ENCODE peak calls at places on chromosomes 3 and 15, in six cellular contexts. One of them, this sample, is unnamed.
A peak's percentile ranks its signal among the peaks of the same experiment; 100 is the strongest.

GRCh38 chr3:54756330-54756731 is 171.5 kb downstream of the LRTM1 start:
- DNase-seq in lower lobe of right lung: no peak
- DNase-seq in endodermal cell: no peak
- DNase-seq in brain microvascular endothelial cell: peak; percentile 88
- DNase-seq in heart right ventricle: no peak
- DNase-seq in HepG2: no peak
- DNase-seq in this sample: no peak

GRCh38 chr3:194062825-194063224 is 73.1 kb upstream of the HES1 start:
- DNase-seq in heart right ventricle: no peak
- DNase-seq in lower lobe of right lung: no peak
- DNase-seq in HepG2: no peak
- DNase-seq in endodermal cell: no peak
- DNase-seq in brain microvascular endothelial cell: no peak
- DNase-seq in this sample: no peak

GRCh38 chr3:10646531-10647335 is 141.3 kb upstream of the ATP2B2 start:
- DNase-seq in HepG2: no peak
- DNase-seq in endodermal cell: no peak
- DNase-seq in heart right ventricle: no peak
- DNase-seq in lower lobe of right lung: no peak
- DNase-seq in brain microvascular endothelial cell: no peak
- DNase-seq in this sample: no peak

GRCh38 chr3:55441499-55441898 is 45.6 kb downstream of the WNT5A start:
- DNase-seq in brain microvascular endothelial cell: no peak
- DNase-seq in endodermal cell: no peak
- DNase-seq in heart right ventricle: no peak
- DNase-seq in HepG2: no peak
- DNase-seq in lower lobe of right lung: no peak
- DNase-seq in this sample: no peak

GRCh38 chr3:66537735-66538134 is 36.9 kb upstream of the LRIG1 start:
- DNase-seq in endodermal cell: peak; percentile 35
- DNase-seq in heart right ventricle: no peak
- DNase-seq in brain microvascular endothelial cell: no peak
- DNase-seq in HepG2: no peak
- DNase-seq in lower lobe of right lung: no peak
- DNase-seq in this sample: no peak

GRCh38 chr3:141323936-141324704 is 44.2 kb upstream of the ZBTB38 start:
- DNase-seq in heart right ventricle: no peak
- DNase-seq in HepG2: no peak
- DNase-seq in lower lobe of right lung: no peak
- DNase-seq in brain microvascular endothelial cell: no peak
- DNase-seq in endodermal cell: no peak
- DNase-seq in this sample: no peak

GRCh38 chr15:35697549-35698299 is 151.8 kb upstream of the DPH6 start:
- DNase-seq in heart right ventricle: no peak
- DNase-seq in lower lobe of right lung: no peak
- DNase-seq in endodermal cell: peak; percentile 58
- DNase-seq in HepG2: no peak
- DNase-seq in brain microvascular endothelial cell: peak; percentile 47
- DNase-seq in this sample: no peak

GRCh38 chr3:120072867-120073525 is 21.3 kb downstream of the GSK3B start:
- DNase-seq in lower lobe of right lung: no peak
- DNase-seq in heart right ventricle: no peak
- DNase-seq in endodermal cell: no peak
- DNase-seq in brain microvascular endothelial cell: no peak
- DNase-seq in HepG2: no peak
- DNase-seq in this sample: peak; percentile 16

GRCh38 chr3:39434574-39434973 is 28.1 kb downstream of the RPSA start:
- DNase-seq in endodermal cell: no peak
- DNase-seq in lower lobe of right lung: no peak
- DNase-seq in HepG2: no peak
- DNase-seq in brain microvascular endothelial cell: no peak
- DNase-seq in heart right ventricle: no peak
- DNase-seq in this sample: no peak

GRCh38 chr15:90249123-90249863 is at the start of gene TTLL13:
- DNase-seq in endodermal cell: peak; percentile 99
- DNase-seq in HepG2: peak; percentile 89
- DNase-seq in brain microvascular endothelial cell: peak; percentile 71
- DNase-seq in lower lobe of right lung: peak; percentile 98
- DNase-seq in heart right ventricle: peak; percentile 97
- DNase-seq in this sample: peak; percentile 98

DNA sequence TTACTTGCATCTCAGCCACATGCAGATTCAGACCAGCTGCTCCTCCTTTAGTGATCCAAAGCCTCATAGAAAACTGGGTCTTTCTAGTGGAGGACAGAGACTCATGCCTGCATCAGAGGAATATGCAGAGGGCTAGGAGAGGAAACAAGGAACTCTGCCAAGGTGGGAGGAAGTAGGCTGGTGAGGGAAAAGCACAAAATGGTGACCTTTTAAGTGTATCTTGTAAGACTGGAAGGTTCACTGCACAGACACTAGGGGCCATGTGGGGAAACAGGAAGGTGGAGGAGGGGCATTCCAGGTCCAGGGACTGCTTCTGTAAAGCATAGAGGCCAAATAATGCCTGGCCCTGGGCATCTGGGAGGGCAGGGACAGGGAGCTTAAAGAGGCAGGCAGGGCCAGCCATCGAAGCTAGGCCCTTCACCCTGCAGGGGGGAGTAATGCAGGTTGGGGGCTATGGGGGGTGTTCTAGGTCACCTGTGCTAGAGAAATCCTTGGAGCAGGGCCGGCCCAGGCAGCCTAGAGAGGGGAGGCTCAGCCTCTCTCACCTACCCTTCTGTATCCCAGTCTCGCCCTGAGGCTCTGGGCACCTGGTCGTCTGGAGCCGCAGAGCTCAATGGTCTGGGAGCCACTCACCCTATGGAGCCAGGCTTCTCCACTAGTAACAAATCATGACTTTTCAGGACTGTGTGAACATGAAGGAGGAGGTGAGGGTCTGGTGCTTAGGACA is 117.7 kb downstream of the DNAJB8 start:
- DNase-seq in endodermal cell: no peak
- DNase-seq in lower lobe of right lung: peak; percentile 29
- DNase-seq in heart right ventricle: no peak
- DNase-seq in HepG2: no peak
- DNase-seq in brain microvascular endothelial cell: no peak
- DNase-seq in this sample: peak; percentile 50
- TF ChIP-seq CTCF in endodermal cell: peak; percentile 34
- TF ChIP-seq CTCF in lower lobe of right lung: no peak
- TF ChIP-seq CTCF in heart right ventricle: no peak
- TF ChIP-seq CTCF in HepG2: peak; percentile 4
- TF ChIP-seq CTCF in brain microvascular endothelial cell: no peak
- TF ChIP-seq CTCF in this sample: no peak

GRCh38 chr15:85688703-85689102 is 106.0 kb downstream of the KLHL25 start:
- DNase-seq in HepG2: no peak
- DNase-seq in brain microvascular endothelial cell: no peak
- DNase-seq in endodermal cell: no peak
- DNase-seq in lower lobe of right lung: no peak
- DNase-seq in heart right ventricle: no peak
- DNase-seq in this sample: no peak

GRCh38 chr15:85690546-85691226 is 104.0 kb downstream of the KLHL25 start:
- DNase-seq in brain microvascular endothelial cell: no peak
- DNase-seq in heart right ventricle: no peak
- DNase-seq in lower lobe of right lung: no peak
- DNase-seq in HepG2: no peak
- DNase-seq in endodermal cell: no peak
- DNase-seq in this sample: no peak

GRCh38 chr15:85687329-85687728 is 107.4 kb downstream of the KLHL25 start:
- DNase-seq in heart right ventricle: no peak
- DNase-seq in brain microvascular endothelial cell: no peak
- DNase-seq in endodermal cell: no peak
- DNase-seq in lower lobe of right lung: no peak
- DNase-seq in HepG2: no peak
- DNase-seq in this sample: no peak

GRCh38 chr15:85691350-85692240 is 103.1 kb downstream of the KLHL25 start:
- DNase-seq in heart right ventricle: no peak
- DNase-seq in lower lobe of right lung: no peak
- DNase-seq in HepG2: no peak
- DNase-seq in endodermal cell: no peak
- DNase-seq in brain microvascular endothelial cell: no peak
- DNase-seq in this sample: no peak

DNA sequence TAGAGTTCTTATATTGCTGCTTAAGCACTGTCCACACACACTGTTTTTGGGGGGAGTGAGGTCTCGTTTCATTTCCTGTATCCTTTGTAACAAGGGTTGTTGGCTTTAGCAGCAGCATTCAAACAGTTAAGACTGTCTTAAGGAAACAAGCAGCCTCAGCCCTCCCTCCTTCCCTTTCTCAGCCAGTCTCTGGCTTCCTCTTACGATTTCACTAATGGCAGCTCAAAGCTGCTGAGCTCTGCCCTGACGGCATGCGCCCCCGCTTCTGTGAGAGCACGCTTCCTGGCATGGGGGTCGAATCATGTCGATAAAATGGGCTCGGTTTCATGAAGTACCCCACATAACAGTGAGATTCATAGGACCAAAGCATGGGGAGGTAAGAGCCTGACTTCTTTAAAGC is 105.0 kb downstream of the KLHL25 start:
- DNase-seq in heart right ventricle: no peak
- DNase-seq in HepG2: no peak
- DNase-seq in lower lobe of right lung: peak; percentile 60
- DNase-seq in endodermal cell: peak; percentile 72
- DNase-seq in brain microvascular endothelial cell: peak; percentile 49
- DNase-seq in this sample: no peak
- H3K27ac ChIP-seq in heart right ventricle: peak overlapping the region; percentile 93
- H3K27ac ChIP-seq in HepG2: no peak overlapping the region
- H3K27ac ChIP-seq in lower lobe of right lung: peak overlapping the region; percentile 75
- H3K27ac ChIP-seq in endodermal cell: no peak overlapping the region
- H3K27ac ChIP-seq in brain microvascular endothelial cell: peak overlapping the region; percentile 4
- H3K27ac ChIP-seq in this sample: no peak overlapping the region

DNA sequence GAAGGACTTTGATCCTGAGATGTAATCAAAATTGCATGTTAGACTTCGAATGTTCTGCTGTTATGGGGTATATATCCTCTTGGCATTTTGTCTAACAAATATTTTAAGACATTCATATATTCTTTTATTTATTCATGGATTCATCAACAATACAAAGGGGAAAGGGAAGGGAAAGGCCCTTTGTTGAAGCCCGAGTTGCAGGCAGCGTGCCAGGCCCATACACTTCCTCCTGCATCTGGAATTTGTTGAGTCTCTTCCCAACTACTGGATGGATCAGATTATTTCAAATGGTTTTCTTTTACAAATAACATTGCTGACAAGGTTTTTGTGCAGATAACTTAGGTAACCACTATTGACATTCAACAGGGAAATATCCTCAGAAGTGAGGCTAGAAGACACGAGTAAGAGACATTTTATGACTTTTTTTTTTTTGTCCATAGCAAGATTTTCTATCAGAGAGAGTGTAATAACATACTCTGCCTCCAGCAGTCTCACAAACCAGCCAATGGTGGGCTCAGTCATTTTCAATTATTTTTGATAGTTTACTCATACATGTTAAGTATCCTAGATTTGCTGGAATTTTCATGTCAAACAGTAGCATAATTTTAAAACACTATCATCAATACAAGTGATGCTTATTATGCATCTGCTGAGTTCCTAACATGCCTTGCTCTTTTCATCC is 94.3 kb downstream of the RPL39L start:
- DNase-seq in HepG2: no peak
- DNase-seq in endodermal cell: peak; percentile 5
- DNase-seq in brain microvascular endothelial cell: no peak
- DNase-seq in lower lobe of right lung: no peak
- DNase-seq in heart right ventricle: peak; percentile 69
- DNase-seq in this sample: no peak
- TF ChIP-seq CTCF in HepG2: no peak
- TF ChIP-seq CTCF in endodermal cell: peak; percentile 47
- TF ChIP-seq CTCF in brain microvascular endothelial cell: no peak
- TF ChIP-seq CTCF in lower lobe of right lung: no peak
- TF ChIP-seq CTCF in heart right ventricle: no peak
- TF ChIP-seq CTCF in this sample: no peak

DNA sequence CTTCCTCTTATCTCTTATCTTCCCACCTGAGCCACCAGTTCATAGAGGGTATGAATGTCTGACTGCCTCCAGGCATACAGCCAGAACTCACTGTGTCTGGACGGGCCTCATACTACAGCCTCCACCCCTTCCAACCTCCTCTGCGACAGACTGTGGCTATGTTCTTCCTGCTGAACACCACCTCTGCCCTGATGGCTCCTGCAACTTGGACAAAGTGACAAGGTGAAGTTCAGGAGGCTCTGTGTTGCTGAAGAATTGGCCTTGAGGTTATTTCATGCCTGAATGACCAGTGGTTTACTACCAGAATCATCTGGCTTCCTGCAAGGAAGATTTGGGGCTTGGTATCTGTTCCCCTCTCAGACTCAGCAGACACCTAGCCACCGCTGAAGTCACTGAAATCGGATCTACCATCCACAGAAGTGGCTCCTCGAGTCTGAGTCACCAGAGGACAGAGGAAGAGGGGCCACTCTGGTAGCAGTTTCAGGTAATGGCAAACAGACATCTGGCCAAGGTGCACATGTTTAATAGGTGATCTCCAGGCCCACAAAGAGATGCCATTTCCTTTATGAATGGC is 14.2 kb upstream of the ULK3 start:
- DNase-seq in HepG2: no peak
- DNase-seq in heart right ventricle: no peak
- DNase-seq in lower lobe of right lung: no peak
- DNase-seq in brain microvascular endothelial cell: no peak
- DNase-seq in endodermal cell: no peak
- DNase-seq in this sample: no peak
- H3K27ac ChIP-seq in HepG2: no peak overlapping the region
- H3K27ac ChIP-seq in heart right ventricle: no peak overlapping the region
- H3K27ac ChIP-seq in lower lobe of right lung: no peak overlapping the region
- H3K27ac ChIP-seq in brain microvascular endothelial cell: no peak overlapping the region
- H3K27ac ChIP-seq in endodermal cell: no peak overlapping the region
- H3K27ac ChIP-seq in this sample: no peak overlapping the region

DNA sequence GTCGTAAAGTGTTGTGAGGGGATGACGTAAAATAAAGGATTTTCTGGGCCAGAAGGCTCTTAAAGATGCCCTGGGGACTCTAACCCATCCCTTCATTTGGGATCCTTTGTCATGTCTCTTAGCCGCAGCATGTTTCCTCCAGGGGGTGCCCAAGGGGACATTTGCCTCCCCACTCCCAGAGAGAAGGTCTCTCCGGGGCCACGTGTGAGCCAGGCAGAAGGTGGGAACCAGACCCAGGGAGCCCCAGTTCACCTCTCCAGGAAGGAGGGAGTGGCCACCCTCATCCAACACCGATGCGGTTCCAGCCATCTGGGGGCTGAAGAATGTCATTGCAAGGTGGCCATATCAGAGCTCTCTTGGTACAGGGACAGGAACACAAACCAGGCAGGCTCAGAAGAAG is 25.2 kb downstream of the ST8SIA2 start:
- DNase-seq in lower lobe of right lung: no peak
- DNase-seq in brain microvascular endothelial cell: no peak
- DNase-seq in endodermal cell: peak; percentile 59
- DNase-seq in heart right ventricle: no peak
- DNase-seq in HepG2: no peak
- DNase-seq in this sample: no peak
- TF ChIP-seq CTCF in lower lobe of right lung: no peak
- TF ChIP-seq CTCF in brain microvascular endothelial cell: peak; percentile 15
- TF ChIP-seq CTCF in endodermal cell: peak; percentile 60
- TF ChIP-seq CTCF in heart right ventricle: no peak
- TF ChIP-seq CTCF in HepG2: no peak
- TF ChIP-seq CTCF in this sample: no peak

GRCh38 chr15:78041946-78042345 is 35.6 kb downstream of the TBC1D2B start:
- DNase-seq in brain microvascular endothelial cell: no peak
- DNase-seq in HepG2: no peak
- DNase-seq in heart right ventricle: no peak
- DNase-seq in lower lobe of right lung: no peak
- DNase-seq in endodermal cell: no peak
- DNase-seq in this sample: no peak
- H3K27ac ChIP-seq in brain microvascular endothelial cell: no peak overlapping the region
- H3K27ac ChIP-seq in HepG2: no peak overlapping the region
- H3K27ac ChIP-seq in heart right ventricle: no peak overlapping the region
- H3K27ac ChIP-seq in lower lobe of right lung: no peak overlapping the region
- H3K27ac ChIP-seq in endodermal cell: no peak overlapping the region
- H3K27ac ChIP-seq in this sample: no peak overlapping the region